ENCODE peak calls at places on chromosomes 7 and 10, in four cellular contexts. One of them, this sample, is unnamed.

GRCh38 chr7:101918426-101918825 is 101.0 kb downstream of the CUX1 start:
- DNase-seq in testis: no peak
- DNase-seq in activated T-helper 1 cell treated with anti-CD3 and anti-CD28 coated beads, Interleukin-2, amount 50 U/mL, for 16 hours: no peak
- DNase-seq in heart right ventricle: no peak
- DNase-seq in this sample: no peak

GRCh38 chr7:2037805-2038635 is 194.7 kb downstream of the MAD1L1 start:
- DNase-seq in testis: peak; percentile 69
- DNase-seq in activated T-helper 1 cell treated with anti-CD3 and anti-CD28 coated beads, Interleukin-2, amount 50 U/mL, for 16 hours: no peak
- DNase-seq in heart right ventricle: peak; percentile 45
- DNase-seq in this sample: no peak

GRCh38 chr7:51298912-51299311 is 17.7 kb downstream of the COBL start:
- DNase-seq in heart right ventricle: no peak
- DNase-seq in testis: no peak
- DNase-seq in activated T-helper 1 cell treated with anti-CD3 and anti-CD28 coated beads, Interleukin-2, amount 50 U/mL, for 16 hours: no peak
- DNase-seq in this sample: no peak

GRCh38 chr7:69683002-69683401 is 84.7 kb downstream of the AUTS2 start:
- DNase-seq in testis: no peak
- DNase-seq in activated T-helper 1 cell treated with anti-CD3 and anti-CD28 coated beads, Interleukin-2, amount 50 U/mL, for 16 hours: no peak
- DNase-seq in heart right ventricle: no peak
- DNase-seq in this sample: no peak

GRCh38 chr7:142603870-142604448 is 145.3 kb upstream of the PRSS1 start:
- DNase-seq in heart right ventricle: peak; percentile 14
- DNase-seq in testis: peak; percentile 68
- DNase-seq in activated T-helper 1 cell treated with anti-CD3 and anti-CD28 coated beads, Interleukin-2, amount 50 U/mL, for 16 hours: no peak
- DNase-seq in this sample: peak; percentile 14

GRCh38 chr10:31322647-31323046 is 3.6 kb downstream of the ZEB1 start:
- DNase-seq in activated T-helper 1 cell treated with anti-CD3 and anti-CD28 coated beads, Interleukin-2, amount 50 U/mL, for 16 hours: no peak
- DNase-seq in heart right ventricle: no peak
- DNase-seq in testis: no peak
- DNase-seq in this sample: no peak

GRCh38 chr7:70000747-70001348 is 402.6 kb downstream of the AUTS2 start:
- DNase-seq in heart right ventricle: no peak
- DNase-seq in testis: no peak
- DNase-seq in activated T-helper 1 cell treated with anti-CD3 and anti-CD28 coated beads, Interleukin-2, amount 50 U/mL, for 16 hours: no peak
- DNase-seq in this sample: no peak

GRCh38 chr10:35328404-35329037 is 7.8 kb upstream of the CCNY start:
- DNase-seq in heart right ventricle: no peak
- DNase-seq in activated T-helper 1 cell treated with anti-CD3 and anti-CD28 coated beads, Interleukin-2, amount 50 U/mL, for 16 hours: no peak
- DNase-seq in testis: no peak
- DNase-seq in this sample: no peak